ENCODE peak calls at places on chromosomes 1 and 21, in eight cellular contexts. J is esophagus squamous epithelium; B is RWPE2; Z is stomach; N is lower lobe of right lung; H is CD8-positive, alpha-beta T cell; F is HepG2; S is lung. P is an unnamed sample. For H3K4me1 and H3K9me3, the result is how much of the 10 kb centered on the place peaks cover.

GRCh38 chr21:37489553-37489952 is 123.0 kb downstream of the DYRK1A start:
- DNase-seq in J (no peak), B (no peak), Z (no peak), N (no peak), H (no peak), F (no peak), S (no peak), P (no peak)

GRCh38 chr1:3417082-3417728 is 37.3 kb upstream of the ARHGEF16 start:
- DNase-seq in J (no peak), B (no peak), Z (peak), N (no peak), H (no peak), F (no peak), S (no peak), P (no peak)

GRCh38 chr1:227317541-227318002 is 720 bp downstream of the CDC42BPA start:
- DNase-seq in J (no peak), B (no peak), Z (no peak), N (peak), H (no peak), F (peak), S (peak), P (peak)

GRCh38 chr1:3640113-3640932 is 9.6 kb downstream of the WRAP73 start:
- DNase-seq in J (no peak), B (no peak), Z (no peak), N (no peak), H (no peak), F (no peak), S (no peak), P (no peak)

GRCh38 chr1:9078035-9078948 is 8.9 kb upstream of the SLC2A5 start:
- DNase-seq in J (no peak), B (no peak), Z (no peak), N (no peak), H (no peak), F (no peak), S (no peak), P (no peak)

GRCh38 chr1:28663871-28664470 is 4.6 kb upstream of the GMEB1 start:
- DNase-seq in J (no peak), B (no peak), Z (no peak), N (no peak), H (no peak), F (no peak), S (no peak), P (no peak)

GRCh38 chr1:67089685-67090208 is 35.8 kb upstream of the SLC35D1 start:
- DNase-seq in J (no peak), B (no peak), Z (no peak), N (no peak), H (no peak), F (no peak), S (no peak), P (no peak)

GRCh38 chr21:14084068-14084501 is 126.7 kb downstream of the LIPI start:
- DNase-seq in J (no peak), B (no peak), Z (no peak), N (no peak), H (no peak), F (no peak), S (no peak), P (no peak)

GRCh38 chr1:209076688-209077087 is 506.8 kb upstream of the CAMK1G start:
- DNase-seq in J (no peak), B (no peak), Z (no peak), N (no peak), H (no peak), F (no peak), S (no peak), P (no peak)

GRCh38 chr1:64975740-64976139 is 9.4 kb upstream of the JAK1 start:
- DNase-seq in J (no peak), B (no peak), Z (no peak), N (no peak), H (no peak), F (no peak), S (no peak), P (no peak)

GRCh38 chr1:60132108-60132507 is 58.5 kb upstream of the C1orf87 start:
- DNase-seq in J (no peak), B (no peak), Z (no peak), N (no peak), H (no peak), F (no peak), S (no peak), P (no peak)

GRCh38 chr1:113266788-113267187 is 123.5 kb upstream of the MAGI3 start:
- DNase-seq in J (no peak), B (no peak), Z (no peak), N (no peak), H (no peak), F (no peak), S (no peak), P (peak)

GRCh38 chr1:4527819-4528218 is 126.6 kb upstream of the AJAP1 start:
- DNase-seq in J (no peak), B (no peak), Z (no peak), N (no peak), H (no peak), F (no peak), S (no peak), P (no peak)

GRCh38 chr1:167433884-167434283 is 84.4 kb downstream of the CD247 start:
- DNase-seq in J (no peak), B (no peak), Z (no peak), N (no peak), H (no peak), F (no peak), S (no peak), P (no peak)

GRCh38 chr1:6180578-6181311 is 624 bp upstream of the CHD5 start:
- DNase-seq in J (no peak), B (no peak), Z (no peak), N (no peak), H (no peak), F (no peak), S (no peak), P (peak)

GRCh38 chr1:227753999-227754764 is 18.9 kb downstream of the SNAP47 start:
- DNase-seq in J (no peak), B (no peak), Z (no peak), N (no peak), H (no peak), F (no peak), S (no peak), P (peak)

GRCh38 chr1:51794868-51795267 is 83.7 kb downstream of the NRDC start:
- DNase-seq in J (no peak), B (no peak), Z (no peak), N (no peak), H (no peak), F (no peak), S (no peak), P (no peak)

GRCh38 chr1:211352985-211353515 is 26.4 kb downstream of the TRAF5 start:
- DNase-seq in J (peak), B (no peak), Z (peak), N (no peak), H (peak), F (peak), S (peak), P (peak)

GRCh38 chr1:4033732-4034131 is 133.7 kb upstream of the C1orf174 start:
- DNase-seq in J (no peak), B (no peak), Z (no peak), N (no peak), H (no peak), F (no peak), S (no peak), P (no peak)

GRCh38 chr1:216119600-216119999 is 303.6 kb downstream of the USH2A start:
- DNase-seq in J (no peak), B (no peak), Z (no peak), N (no peak), H (no peak), F (peak), S (no peak), P (no peak)

GRCh38 chr1:94926365-94926914 is 470 bp downstream of the CNN3 start:
- DNase-seq in J (no peak), B (peak), Z (peak), N (peak), H (no peak), F (peak), S (peak), P (peak)

GRCh38 chr1:35567947-35568558 is 5.1 kb upstream of the TFAP2E start:
- DNase-seq in J (no peak), B (no peak), Z (no peak), N (no peak), H (no peak), F (no peak), S (no peak), P (peak)

GRCh38 chr1:115280073-115280472 is 58.0 kb downstream of the NGF start:
- DNase-seq in J (no peak), B (no peak), Z (no peak), N (no peak), H (no peak), F (no peak), S (no peak), P (no peak)

GRCh38 chr1:57423135-57424131 is at the start of gene DAB1:
- DNase-seq in J (no peak), B (peak), Z (no peak), N (no peak), H (no peak), F (no peak), S (no peak), P (no peak)

GRCh38 chr21:45326834-45327457 is 39.3 kb upstream of the POFUT2 start:
- DNase-seq in J (no peak), B (peak), Z (no peak), N (peak), H (no peak), F (no peak), S (no peak), P (no peak)

GRCh38 chr1:231628207-231628876 is 1.8 kb downstream of the DISC1 start:
- DNase-seq in J (no peak), B (no peak), Z (no peak), N (no peak), H (peak), F (peak), S (no peak), P (no peak)

GRCh38 chr1:53063744-53064515 is 1.9 kb downstream of the PODN start:
- DNase-seq in J (no peak), B (no peak), Z (no peak), N (peak), H (no peak), F (no peak), S (no peak), P (no peak)

GRCh38 chr21:33386222-33386784 is 16.9 kb upstream of the IFNGR2 start:
- DNase-seq in J (no peak), B (no peak), Z (no peak), N (no peak), H (no peak), F (no peak), S (no peak), P (no peak)

GRCh38 chr1:13749543-13750307 is 49.7 kb downstream of the PRDM2 start:
- DNase-seq in J (no peak), B (no peak), Z (peak), N (peak), H (peak), F (peak), S (peak), P (peak)

GRCh38 chr1:229230136-229230892 is 40.6 kb upstream of the RAB4A start:
- DNase-seq in J (no peak), B (no peak), Z (no peak), N (no peak), H (no peak), F (peak), S (no peak), P (no peak)

GRCh38 chr1:246566128-246566807 is at the start of the genes CNST and TFB2M:
- DNase-seq in J (peak), B (peak), Z (peak), N (peak), H (peak), F (peak), S (peak), P (peak)

GRCh38 chr1:246565751-246566127 is 322 bp downstream of the TFB2M start:
- DNase-seq in J (no peak), B (peak), Z (no peak), N (no peak), H (no peak), F (peak), S (no peak), P (no peak)

GRCh38 chr1:246564839-246565750 is 966 bp downstream of the TFB2M start:
- DNase-seq in J (no peak), B (no peak), Z (no peak), N (no peak), H (no peak), F (no peak), S (no peak), P (no peak)

GRCh38 chr1:246567258-246568235 is 1.3 kb downstream of the CNST start:
- DNase-seq in J (no peak), B (no peak), Z (no peak), N (no peak), H (no peak), F (peak), S (no peak), P (no peak)

DNA sequence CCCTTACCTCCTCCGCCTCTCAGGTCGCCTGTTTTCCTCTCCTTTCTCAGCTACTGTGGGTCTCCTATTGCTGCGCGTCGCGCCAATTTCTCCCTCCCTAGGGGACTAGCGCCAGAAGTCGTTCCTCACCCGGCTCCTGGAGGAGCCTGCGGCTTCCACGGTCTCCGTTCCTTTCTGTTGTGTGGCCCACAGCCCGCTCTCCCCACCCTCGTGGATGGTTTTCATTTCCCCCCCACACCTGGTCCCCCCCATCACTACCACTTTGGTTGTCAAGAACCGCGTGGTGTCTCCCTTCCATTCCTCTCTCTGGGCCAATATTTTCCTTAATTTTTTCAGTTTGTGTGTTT is 525 bp downstream of the CNST start:
- DNase-seq in J (no peak), B (no peak), Z (no peak), N (no peak), H (no peak), F (no peak), S (no peak), P (no peak)
- H3K4me1 ChIP-seq in J (under half), B (under half), Z (half or more), N (half or more), H (half or more), F (half or more), S (under half), P (under half)

GRCh38 chr1:247145279-247145678 is 26.5 kb downstream of the ZNF124 start:
- DNase-seq in J (no peak), B (no peak), Z (no peak), N (no peak), H (no peak), F (no peak), S (no peak), P (no peak)

GRCh38 chr1:247146671-247147070 is 25.1 kb downstream of the ZNF124 start:
- DNase-seq in J (no peak), B (no peak), Z (no peak), N (no peak), H (no peak), F (peak), S (no peak), P (no peak)

GRCh38 chr1:247147781-247148180 is 24.0 kb downstream of the ZNF124 start:
- DNase-seq in J (no peak), B (no peak), Z (no peak), N (no peak), H (no peak), F (no peak), S (no peak), P (no peak)
- H3K9me3 ChIP-seq in J (half or more), B (under half), Z (half or more), N (half or more), H (under half), F (under half), S (under half), P (under half)

DNA sequence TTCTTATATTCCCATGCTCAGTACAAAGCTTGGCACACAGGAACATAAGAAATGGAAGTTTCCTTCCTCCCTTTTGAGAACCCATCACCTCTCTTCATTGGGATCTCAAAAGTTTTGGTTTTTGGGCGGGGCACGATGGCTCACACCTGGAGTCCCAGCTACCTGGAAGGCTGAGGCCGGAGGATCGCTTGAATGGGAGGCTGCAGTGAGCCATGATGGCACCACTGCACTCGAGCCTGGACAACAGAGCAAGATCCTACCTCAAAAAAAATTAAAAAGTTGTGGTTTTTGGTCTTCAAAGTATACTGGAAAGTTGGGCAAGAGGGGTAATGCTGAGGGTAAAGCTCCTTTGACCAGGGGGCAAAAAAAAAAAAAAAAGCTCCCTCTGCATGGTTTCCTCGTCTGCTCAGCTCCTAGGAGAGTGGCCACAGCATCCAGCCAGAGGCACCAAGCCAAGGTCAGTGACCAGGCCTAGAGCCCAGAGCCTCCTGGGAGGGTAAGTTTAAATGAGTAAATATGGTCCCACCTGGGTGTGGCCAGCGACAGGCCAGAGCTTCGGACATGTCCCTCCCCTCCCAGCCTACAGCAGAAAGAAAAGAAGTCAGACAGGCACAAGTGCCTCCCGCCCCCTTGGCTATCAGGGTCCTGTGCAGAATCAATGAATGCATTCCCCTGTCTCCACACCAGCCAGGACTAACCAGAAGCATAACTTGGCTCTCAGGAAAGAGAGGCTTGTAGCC is 5.0 kb downstream of the MEF2D start:
- DNase-seq in J (no peak), B (no peak), Z (peak), N (no peak), H (no peak), F (no peak), S (no peak), P (peak)
- H3K4me1 ChIP-seq in J (half or more), B (under half), Z (half or more), N (half or more), H (half or more), F (under half), S (half or more), P (half or more)

DNA sequence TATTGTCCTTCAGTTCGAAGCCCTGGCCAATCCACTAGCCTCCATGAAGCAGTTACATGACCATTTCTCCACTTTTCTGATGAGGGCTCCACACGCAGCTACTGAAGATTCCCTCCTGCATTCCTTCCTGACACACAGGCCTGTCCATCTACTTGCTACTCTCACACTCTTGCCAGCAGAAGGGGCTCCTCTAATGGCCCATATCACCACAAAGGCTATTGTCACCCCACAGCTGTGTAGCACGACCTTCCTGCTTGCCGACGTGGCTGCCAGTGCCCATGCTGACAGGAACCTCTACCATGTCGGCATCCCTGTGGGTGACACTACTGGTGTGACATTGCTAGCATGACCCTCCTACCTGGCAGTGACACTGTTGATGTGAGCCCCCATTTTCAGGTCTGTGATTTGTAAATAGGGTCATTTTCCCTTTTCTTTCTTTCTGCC is 1528.6 kb upstream of the TPTE start:
- DNase-seq in J (no peak), B (no peak), Z (no peak), N (no peak), H (no peak), F (peak), S (no peak), P (no peak)
- H3K9me3 ChIP-seq in J (under half), B (under half), Z (half or more), N (under half), H (under half), F (half or more), S (under half), P (under half)

DNA sequence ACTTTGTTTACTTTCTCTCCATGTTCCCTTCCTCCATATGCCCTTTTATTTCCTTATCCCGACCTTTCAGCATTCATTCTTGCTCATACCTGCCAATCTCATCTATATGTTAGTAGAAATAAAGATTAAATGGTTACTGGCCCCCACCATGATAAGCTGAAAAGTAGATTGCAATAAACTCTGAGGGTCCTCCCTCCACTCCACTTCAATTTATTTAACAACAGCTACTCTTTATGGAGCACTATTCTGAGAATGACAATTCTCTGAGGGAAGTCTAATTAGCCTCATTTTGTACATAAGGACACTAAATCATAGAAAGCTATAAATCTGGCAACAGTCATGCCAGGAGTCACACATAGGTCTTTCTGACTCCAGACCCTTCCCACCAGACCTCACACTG is 28.2 kb downstream of the PALMD start:
- DNase-seq in J (no peak), B (no peak), Z (no peak), N (no peak), H (no peak), F (no peak), S (no peak), P (no peak)
- H3K4me1 ChIP-seq in J (under half), B (under half), Z (under half), N (under half), H (under half), F (under half), S (under half), P (under half)

DNA sequence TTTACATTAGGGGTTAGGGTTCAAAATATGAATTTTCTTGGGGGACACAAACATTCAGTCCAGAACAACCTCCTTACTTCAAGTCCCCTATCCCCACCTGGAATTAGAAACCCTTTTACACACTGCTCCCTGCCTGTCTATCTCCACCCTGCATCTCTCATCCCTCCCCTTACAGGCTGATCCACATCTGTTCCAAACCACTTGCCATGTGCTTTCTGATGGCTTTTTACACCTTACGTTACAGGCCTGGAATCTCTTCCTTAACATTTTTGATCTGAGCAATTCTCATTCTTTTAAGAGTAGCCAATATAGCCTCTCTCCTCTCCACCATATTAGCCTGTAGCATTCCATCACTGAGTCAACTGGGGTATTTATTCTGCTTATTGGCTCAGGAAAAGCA is 122.0 kb downstream of the PTBP2 start:
- DNase-seq in J (no peak), B (no peak), Z (no peak), N (no peak), H (no peak), F (no peak), S (no peak), P (no peak)
- H3K9me3 ChIP-seq in J (under half), B (under half), Z (under half), N (under half), H (under half), F (under half), S (under half), P (under half)

P was measured in thyroid gland.